ENCODE peak calls at places on chromosome 10, in five cellular contexts. G is stimulated activated CD4-positive, alpha-beta T cell treated with anti-CD3 and anti-CD28 coated beads, Interleukin-4, amount 100 ng/mL, for 1 hour; D is lower lobe of right lung; L is WTC11; W is hepatocyte. A is an unnamed sample.

GRCh38 chr10:30857803-30858202 is 173.9 kb downstream of the ZNF438 start:
- DNase-seq in D (no peak), W (peak; percentile 24), L (no peak), G (no peak), A (no peak)

GRCh38 chr10:6504296-6504695 is 75.8 kb downstream of the PRKCQ start:
- DNase-seq in D (no peak), W (no peak), L (no peak), G (no peak), A (no peak)

GRCh38 chr10:96229568-96230030 is 41.8 kb downstream of the BLNK start:
- DNase-seq in G (peak; percentile 75), L (peak; percentile 88), W (peak; percentile 88), D (peak; percentile 87), A (peak; percentile 51)

GRCh38 chr10:4234661-4235060 is 449.7 kb upstream of the KLF6 start:
- DNase-seq in L (no peak), W (no peak), D (no peak), G (peak; percentile 8), A (peak; percentile 69)

GRCh38 chr10:121172406-121172805 is 321.2 kb downstream of the WDR11 start:
- DNase-seq in G (no peak), D (no peak), L (no peak), W (no peak), A (no peak)

GRCh38 chr10:71713135-71714040 is 6.2 kb downstream of the C10orf105 start:
- DNase-seq in G (peak; percentile 41), D (peak; percentile 74), W (peak; percentile 43), L (no peak), A (no peak)

GRCh38 chr10:112446055-112446854 is 459 bp downstream of the ZDHHC6 start:
- DNase-seq in W (peak; percentile 8), L (no peak), D (no peak), G (no peak), A (no peak)

GRCh38 chr10:43958964-43959363 is 310.3 kb upstream of the ZNF32 start:
- DNase-seq in L (no peak), W (no peak), D (no peak), G (no peak), A (no peak)

GRCh38 chr10:14751576-14752330 is 22.9 kb downstream of the FAM107B start:
- DNase-seq in D (no peak), L (no peak), W (peak; percentile 34), G (no peak), A (no peak)

GRCh38 chr10:31059323-31059722 is 27.7 kb upstream of the ZNF438 start:
- DNase-seq in L (no peak), W (no peak), D (no peak), G (no peak), A (no peak)

GRCh38 chr10:6045600-6046457 is 16.3 kb downstream of the IL2RA start:
- DNase-seq in L (no peak), D (no peak), G (no peak), W (no peak), A (no peak)

GRCh38 chr10:69819713-69820506 is 18.2 kb downstream of the COL13A1 start:
- DNase-seq in L (no peak), G (no peak), W (no peak), D (no peak), A (no peak)

GRCh38 chr10:23202736-23203135 is 10.6 kb downstream of the PTF1A start:
- DNase-seq in L (no peak), W (no peak), G (no peak), D (no peak), A (no peak)

GRCh38 chr10:88522715-88523114 is 60.4 kb downstream of the RNLS start:
- DNase-seq in G (no peak), L (no peak), W (no peak), D (no peak), A (no peak)

GRCh38 chr10:74593470-74593869 is 232.9 kb upstream of the KAT6B start:
- DNase-seq in L (no peak), G (no peak), D (no peak), W (no peak), A (no peak)

GRCh38 chr10:598415-599170 is 90.9 kb downstream of the DIP2C start:
- DNase-seq in G (no peak), D (no peak), W (peak; percentile 47), L (no peak), A (no peak)

GRCh38 chr10:16470747-16471146 is 33.9 kb downstream of the PTER start:
- DNase-seq in L (no peak), D (no peak), G (peak; percentile 5), W (no peak), A (no peak)

GRCh38 chr10:78868861-78869260 is 199.9 kb upstream of the ZMIZ1 start:
- DNase-seq in G (no peak), W (no peak), L (no peak), D (no peak), A (no peak)

GRCh38 chr10:24307696-24308476 is 98.9 kb downstream of the KIAA1217 start:
- DNase-seq in D (no peak), W (no peak), G (no peak), L (no peak), A (no peak)

GRCh38 chr10:131818510-131819234 is 82.1 kb upstream of the PPP2R2D start:
- DNase-seq in W (no peak), D (no peak), L (peak; percentile 8), G (no peak), A (no peak)

GRCh38 chr10:110279062-110279986 is 25.4 kb downstream of the SMNDC1 start:
- DNase-seq in W (peak; percentile 69), L (peak; percentile 20), D (no peak), G (peak; percentile 25), A (peak; percentile 58)

GRCh38 chr10:8295311-8295710 is 240.8 kb downstream of the GATA3 start:
- DNase-seq in L (no peak), G (no peak), D (no peak), W (no peak), A (no peak)

GRCh38 chr10:91043173-91043910 is 122.5 kb upstream of the ANKRD1 start:
- DNase-seq in D (no peak), L (no peak), G (no peak), W (peak; percentile 38), A (no peak)

GRCh38 chr10:35265435-35265834 is 70.9 kb upstream of the CCNY start:
- DNase-seq in W (no peak), D (no peak), G (no peak), L (no peak), A (no peak)

GRCh38 chr10:78700413-78700812 is 368.4 kb upstream of the ZMIZ1 start:
- DNase-seq in L (no peak), G (no peak), W (peak; percentile 53), D (no peak), A (no peak)

GRCh38 chr10:36256905-36257304 is 614.8 kb upstream of the FZD8 start:
- DNase-seq in W (peak; percentile 13), G (no peak), L (no peak), D (no peak), A (no peak)

GRCh38 chr10:128152741-128153583 is 26.7 kb upstream of the MKI67 start:
- DNase-seq in W (no peak), L (peak; percentile 27), D (no peak), G (no peak), A (no peak)

GRCh38 chr10:124594240-124594639 is 132.6 kb downstream of the LHPP start:
- DNase-seq in L (no peak), G (no peak), D (no peak), W (no peak), A (no peak)

GRCh38 chr10:98309366-98310355 is 41.7 kb upstream of the LOXL4 start:
- DNase-seq in G (peak; percentile 5), L (peak; percentile 81), D (peak; percentile 71), W (peak; percentile 88), A (no peak)

GRCh38 chr10:85655394-85655793 is 711.2 kb downstream of the GRID1 start:
- DNase-seq in G (no peak), D (no peak), W (no peak), L (no peak), A (no peak)

GRCh38 chr10:126218778-126219649 is 169.3 kb downstream of the ADAM12 start:
- DNase-seq in D (no peak), W (no peak), L (no peak), G (no peak), A (no peak)

GRCh38 chr10:116752563-116752962 is 10.2 kb upstream of the HSPA12A start:
- DNase-seq in W (no peak), D (no peak), G (no peak), L (no peak), A (no peak)

GRCh38 chr10:63865210-63865609 is 344.0 kb downstream of the REEP3 start:
- DNase-seq in W (no peak), L (no peak), G (no peak), D (no peak), A (no peak)

GRCh38 chr10:67306588-67307205 is 380.9 kb downstream of the LRRTM3 start:
- DNase-seq in L (no peak), W (peak; percentile 40), D (no peak), G (no peak), A (no peak)

GRCh38 chr10:7388602-7389001 is 22.2 kb downstream of the SFMBT2 start:
- DNase-seq in G (no peak), L (no peak), W (no peak), D (no peak), A (peak; percentile 48)

GRCh38 chr10:11297136-11297535 is 279.5 kb downstream of the CELF2 start:
- DNase-seq in L (no peak), D (no peak), G (no peak), W (no peak), A (no peak)

GRCh38 chr10:32938554-32939061 is 19.4 kb downstream of the ITGB1 start:
- DNase-seq in L (no peak), G (no peak), D (no peak), W (peak; percentile 51), A (no peak)

GRCh38 chr10:94069884-94070283 is 76.2 kb downstream of the PLCE1 start:
- DNase-seq in G (no peak), W (no peak), L (no peak), D (no peak), A (no peak)